ENCODE peak calls at places on chromosomes 11 and 22, in five cellular contexts. One of them, this sample, is unnamed.
A peak's percentile ranks its signal among the peaks of the same experiment; 100 is the strongest.

GRCh38 chr11:72454791-72455190 is 20.5 kb upstream of the CLPB start:
- DNase-seq in ovary: no peak
- DNase-seq in mesendoderm: peak; percentile 37
- DNase-seq in CD8-positive, alpha-beta T cell: no peak
- DNase-seq in caudate nucleus: no peak
- DNase-seq in this sample: no peak

GRCh38 chr11:14454861-14455632 is 44.6 kb downstream of the COPB1 start:
- DNase-seq in ovary: no peak
- DNase-seq in mesendoderm: peak; percentile 34
- DNase-seq in CD8-positive, alpha-beta T cell: no peak
- DNase-seq in caudate nucleus: no peak
- DNase-seq in this sample: no peak

GRCh38 chr11:79762271-79762935 is 321.6 kb upstream of the TENM4 start:
- DNase-seq in ovary: no peak
- DNase-seq in mesendoderm: peak; percentile 55
- DNase-seq in CD8-positive, alpha-beta T cell: no peak
- DNase-seq in caudate nucleus: no peak
- DNase-seq in this sample: no peak

GRCh38 chr11:69653406-69653960 is 12.5 kb downstream of the CCND1 start:
- DNase-seq in ovary: peak; percentile 10
- DNase-seq in mesendoderm: no peak
- DNase-seq in CD8-positive, alpha-beta T cell: no peak
- DNase-seq in caudate nucleus: no peak
- DNase-seq in this sample: no peak

GRCh38 chr11:79329561-79329960 is 111.3 kb downstream of the TENM4 start:
- DNase-seq in ovary: no peak
- DNase-seq in mesendoderm: no peak
- DNase-seq in CD8-positive, alpha-beta T cell: no peak
- DNase-seq in caudate nucleus: no peak
- DNase-seq in this sample: no peak

GRCh38 chr11:102318469-102318868 is 1.2 kb downstream of the BIRC3 start:
- DNase-seq in ovary: no peak
- DNase-seq in mesendoderm: no peak
- DNase-seq in CD8-positive, alpha-beta T cell: peak; percentile 63
- DNase-seq in caudate nucleus: no peak
- DNase-seq in this sample: no peak

GRCh38 chr11:19025799-19026406 is 34.6 kb downstream of the MRGPRX2 start:
- DNase-seq in ovary: no peak
- DNase-seq in mesendoderm: no peak
- DNase-seq in CD8-positive, alpha-beta T cell: no peak
- DNase-seq in caudate nucleus: no peak
- DNase-seq in this sample: no peak

GRCh38 chr11:43316451-43316850 is 4.7 kb downstream of the API5 start:
- DNase-seq in ovary: no peak
- DNase-seq in mesendoderm: no peak
- DNase-seq in CD8-positive, alpha-beta T cell: no peak
- DNase-seq in caudate nucleus: no peak
- DNase-seq in this sample: no peak

GRCh38 chr11:95524328-95525036 is 265.1 kb downstream of the FAM76B start:
- DNase-seq in ovary: no peak
- DNase-seq in mesendoderm: no peak
- DNase-seq in CD8-positive, alpha-beta T cell: no peak
- DNase-seq in caudate nucleus: no peak
- DNase-seq in this sample: no peak

DNA sequence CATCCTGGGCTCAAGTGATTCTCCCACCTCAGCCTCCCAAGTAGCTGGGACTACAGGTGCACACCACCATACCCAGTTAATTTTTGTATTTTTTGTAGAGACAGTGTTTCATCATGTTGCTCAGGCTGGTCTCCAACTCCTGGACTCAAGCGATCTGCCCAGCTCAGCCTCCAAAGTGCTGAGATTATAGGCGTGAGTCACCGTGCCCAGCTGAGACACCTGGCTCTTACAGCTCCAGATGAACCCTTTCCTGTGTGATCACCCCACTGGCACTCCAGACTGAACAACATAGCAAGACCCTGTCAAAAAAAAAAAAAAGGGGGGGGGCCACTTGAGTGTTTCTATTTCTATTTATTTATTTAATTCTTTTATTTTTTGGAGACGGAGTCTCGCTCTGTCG is 1.0 kb upstream of the ADSL start:
- DNase-seq in ovary: no peak
- DNase-seq in mesendoderm: no peak
- DNase-seq in CD8-positive, alpha-beta T cell: no peak
- DNase-seq in caudate nucleus: no peak
- DNase-seq in this sample: no peak
- H3K27ac ChIP-seq in ovary: no peak overlapping the region
- H3K27ac ChIP-seq in mesendoderm: no peak overlapping the region
- H3K27ac ChIP-seq in CD8-positive, alpha-beta T cell: peak overlapping the region; percentile 82
- H3K27ac ChIP-seq in caudate nucleus: no peak overlapping the region
- H3K27ac ChIP-seq in this sample: no peak overlapping the region

GRCh38 chr11:46051102-46051501 is 70.2 kb downstream of the PHF21A start:
- DNase-seq in ovary: no peak
- DNase-seq in mesendoderm: no peak
- DNase-seq in CD8-positive, alpha-beta T cell: no peak
- DNase-seq in caudate nucleus: no peak
- DNase-seq in this sample: no peak

GRCh38 chr11:46050652-46051051 is 70.6 kb downstream of the PHF21A start:
- DNase-seq in ovary: no peak
- DNase-seq in mesendoderm: no peak
- DNase-seq in CD8-positive, alpha-beta T cell: no peak
- DNase-seq in caudate nucleus: no peak
- DNase-seq in this sample: no peak

GRCh38 chr11:46050065-46050464 is 71.2 kb downstream of the PHF21A start:
- DNase-seq in ovary: peak; percentile 48
- DNase-seq in mesendoderm: peak; percentile 94
- DNase-seq in CD8-positive, alpha-beta T cell: no peak
- DNase-seq in caudate nucleus: no peak
- DNase-seq in this sample: no peak

GRCh38 chr11:46048198-46048597 is 73.1 kb downstream of the PHF21A start:
- DNase-seq in ovary: no peak
- DNase-seq in mesendoderm: no peak
- DNase-seq in CD8-positive, alpha-beta T cell: no peak
- DNase-seq in caudate nucleus: no peak
- DNase-seq in this sample: no peak

GRCh38 chr11:46049325-46049860 is 71.9 kb downstream of the PHF21A start:
- DNase-seq in ovary: no peak
- DNase-seq in mesendoderm: no peak
- DNase-seq in CD8-positive, alpha-beta T cell: no peak
- DNase-seq in caudate nucleus: no peak
- DNase-seq in this sample: no peak
- H3K27ac ChIP-seq in ovary: no peak overlapping the region
- H3K27ac ChIP-seq in mesendoderm: peak overlapping the region; percentile 3
- H3K27ac ChIP-seq in CD8-positive, alpha-beta T cell: no peak overlapping the region
- H3K27ac ChIP-seq in caudate nucleus: no peak overlapping the region
- H3K27ac ChIP-seq in this sample: no peak overlapping the region

GRCh38 chr22:19463491-19464469 is 15.2 kb downstream of the UFD1 start:
- DNase-seq in ovary: no peak
- DNase-seq in mesendoderm: no peak
- DNase-seq in CD8-positive, alpha-beta T cell: no peak
- DNase-seq in caudate nucleus: no peak
- DNase-seq in this sample: no peak
- H3K27ac ChIP-seq in ovary: no peak overlapping the region
- H3K27ac ChIP-seq in mesendoderm: no peak overlapping the region
- H3K27ac ChIP-seq in CD8-positive, alpha-beta T cell: no peak overlapping the region
- H3K27ac ChIP-seq in caudate nucleus: no peak overlapping the region
- H3K27ac ChIP-seq in this sample: no peak overlapping the region

GRCh38 chr11:77406396-77406795 is 67.5 kb downstream of the PAK1 start:
- DNase-seq in ovary: no peak
- DNase-seq in mesendoderm: no peak
- DNase-seq in CD8-positive, alpha-beta T cell: no peak
- DNase-seq in caudate nucleus: no peak
- DNase-seq in this sample: no peak
- H3K27ac ChIP-seq in ovary: no peak overlapping the region
- H3K27ac ChIP-seq in mesendoderm: no peak overlapping the region
- H3K27ac ChIP-seq in CD8-positive, alpha-beta T cell: no peak overlapping the region
- H3K27ac ChIP-seq in caudate nucleus: no peak overlapping the region
- H3K27ac ChIP-seq in this sample: no peak overlapping the region